ENCODE peak calls at places on chromosomes 6 and 20, in four cellular contexts. R, B, W and N are unnamed samples.

GRCh38 chr20:62143976-62144825 is 632 bp downstream of the SS18L1 start:
- DNase-seq in B (peak), R (peak), W (no peak), N (peak)

GRCh38 chr6:131948221-131948661 is 2.9 kb downstream of the CCN2 start:
- DNase-seq in W (no peak), B (peak), R (no peak), N (no peak)

GRCh38 chr20:13222319-13222716 is 1.2 kb downstream of the ISM1 start:
- DNase-seq in R (peak), W (no peak), B (no peak), N (peak)

GRCh38 chr20:47809561-47809960 is 24.3 kb upstream of the SULF2 start:
- DNase-seq in R (peak), W (no peak), B (no peak), N (peak)

GRCh38 chr20:58630063-58630462 is 21.0 kb upstream of the STX16 start:
- DNase-seq in B (peak), W (no peak), R (no peak), N (peak)

GRCh38 chr6:79463721-79464120 is 73.5 kb downstream of the LCA5 start:
- DNase-seq in B (no peak), W (no peak), R (no peak), N (peak)

GRCh38 chr6:77337392-77337791 is 125.9 kb downstream of the HTR1B start:
- DNase-seq in B (no peak), R (no peak), W (no peak), N (no peak)

GRCh38 chr6:36730424-36731380 is 33.1 kb downstream of the RAB44 start:
- DNase-seq in B (no peak), R (no peak), W (no peak), N (no peak)

GRCh38 chr20:25296094-25297093 is 48.5 kb downstream of the PYGB start:
- DNase-seq in B (no peak), W (no peak), R (peak), N (no peak)

GRCh38 chr6:89375427-89375868 is 22.9 kb upstream of the UBE2J1 start:
- DNase-seq in W (no peak), R (peak), B (no peak), N (peak)

GRCh38 chr6:57064809-57065208 is 18.3 kb downstream of the KIAA1586 start:
- DNase-seq in R (no peak), B (peak), W (no peak), N (no peak)

GRCh38 chr6:165049362-165049761 is 260.0 kb downstream of the C6orf118 start:
- DNase-seq in B (peak), R (peak), W (no peak), N (peak)

GRCh38 chr6:34237316-34237721 is 646 bp downstream of the HMGA1 start:
- DNase-seq in B (no peak), W (no peak), R (no peak), N (no peak)

GRCh38 chr6:19921821-19922220 is 84.7 kb downstream of the ID4 start:
- DNase-seq in R (no peak), B (no peak), W (no peak), N (no peak)

GRCh38 chr20:13765299-13765698 is 19.4 kb downstream of the ESF1 start:
- DNase-seq in W (no peak), R (no peak), B (peak), N (no peak)

GRCh38 chr20:36167826-36168634 is 13.5 kb downstream of the EPB41L1 start:
- DNase-seq in W (peak), B (peak), R (no peak), N (no peak)

GRCh38 chr20:17896771-17897369 is 71.7 kb downstream of the SNX5 start:
- DNase-seq in W (no peak), R (no peak), B (no peak), N (no peak)

GRCh38 chr20:20711413-20711812 is 1.0 kb downstream of the RALGAPA2 start:
- DNase-seq in W (no peak), B (no peak), R (no peak), N (no peak)

GRCh38 chr20:4484431-4485057 is 237.2 kb upstream of the PRND start:
- DNase-seq in B (no peak), R (no peak), W (no peak), N (no peak)